ENCODE peak calls at places on chromosomes 6 and 20, in four cellular contexts. H is RWPE1, M is lung, B is uterus. E is an unnamed sample.

GRCh38 chr6:109349419-109349987 is 32.8 kb downstream of the CD164 start:
- DNase-seq in H (peak), M (peak), B (no peak), E (no peak)

GRCh38 chr6:6660339-6661045 is 72.0 kb downstream of the LY86 start:
- DNase-seq in H (no peak), M (no peak), B (no peak), E (no peak)

GRCh38 chr20:63969851-63970713 is at the start of gene ZNF512B:
- DNase-seq in H (peak), M (peak), B (peak), E (no peak)

GRCh38 chr6:14550410-14550809 is 432.8 kb downstream of the CD83 start:
- DNase-seq in H (no peak), M (no peak), B (no peak), E (no peak)

GRCh38 chr20:48159156-48159971 is 374.1 kb upstream of the SULF2 start:
- DNase-seq in H (no peak), M (no peak), B (no peak), E (no peak)

GRCh38 chr20:56805313-56805712 is 176.2 kb downstream of the TFAP2C start:
- DNase-seq in H (no peak), M (no peak), B (no peak), E (no peak)

GRCh38 chr6:156776470-156776840 is 723 bp upstream of the ARID1B start:
- DNase-seq in H (no peak), M (no peak), B (no peak), E (no peak)

GRCh38 chr20:39152126-39152525 is 190.0 kb downstream of the DHX35 start:
- DNase-seq in H (no peak), M (no peak), B (no peak), E (no peak)

GRCh38 chr6:14743465-14744211 is 502.2 kb upstream of the JARID2 start:
- DNase-seq in H (peak), M (no peak), B (no peak), E (no peak)

GRCh38 chr6:154613137-154613676 is 102.7 kb upstream of the CNKSR3 start:
- DNase-seq in H (peak), M (no peak), B (peak), E (no peak)

GRCh38 chr6:73227606-73228255 is 2.4 kb upstream of the KHDC1L start:
- DNase-seq in H (no peak), M (no peak), B (no peak), E (no peak)

GRCh38 chr6:166152660-166153059 is 15.0 kb downstream of the TBXT start:
- DNase-seq in H (no peak), M (no peak), B (no peak), E (no peak)

GRCh38 chr6:32529697-32530429 is at the start of gene HLA-DRB5:
- DNase-seq in H (no peak), M (peak), B (peak), E (no peak)

GRCh38 chr6:161228911-161229591 is 44.8 kb downstream of the AGPAT4 start:
- DNase-seq in H (peak), M (no peak), B (peak), E (no peak)

GRCh38 chr6:34531580-34532201 is 24.4 kb downstream of the SPDEF start:
- DNase-seq in H (no peak), M (peak), B (peak), E (no peak)

GRCh38 chr6:5028921-5029320 is 25.1 kb upstream of the RPP40 start:
- DNase-seq in H (no peak), M (no peak), B (no peak), E (no peak)

GRCh38 chr20:53935353-53936084 is 134.9 kb downstream of the BCAS1 start:
- DNase-seq in H (no peak), M (no peak), B (no peak), E (no peak)

GRCh38 chr20:38343107-38343797 is 3.0 kb upstream of the LBP start:
- DNase-seq in H (no peak), M (peak), B (peak), E (no peak)

GRCh38 chr20:10832146-10832545 is 158.3 kb upstream of the JAG1 start:
- DNase-seq in H (peak), M (no peak), B (no peak), E (no peak)

GRCh38 chr20:32743237-32744112 is at the start of gene COMMD7:
- DNase-seq in H (no peak), M (peak), B (no peak), E (peak)
- H3K27ac ChIP-seq in H (peak), M (peak), B (peak), E (peak)

GRCh38 chr6:25174678-25175077 is 104.5 kb upstream of the CARMIL1 start:
- DNase-seq in H (no peak), M (no peak), B (no peak), E (no peak)

GRCh38 chr6:25175216-25175615 is 104.0 kb upstream of the CARMIL1 start:
- DNase-seq in H (peak), M (no peak), B (no peak), E (no peak)

GRCh38 chr6:25173951-25174474 is 105.2 kb upstream of the CARMIL1 start:
- DNase-seq in H (peak), M (no peak), B (peak), E (no peak)

GRCh38 chr6:25176466-25176865 is 102.7 kb upstream of the CARMIL1 start:
- DNase-seq in H (no peak), M (no peak), B (no peak), E (no peak)

GRCh38 chr6:25175656-25176055 is 103.5 kb upstream of the CARMIL1 start:
- DNase-seq in H (no peak), M (no peak), B (no peak), E (no peak)
- H3K27ac ChIP-seq in H (peak), M (no peak), B (peak), E (no peak)

DNA sequence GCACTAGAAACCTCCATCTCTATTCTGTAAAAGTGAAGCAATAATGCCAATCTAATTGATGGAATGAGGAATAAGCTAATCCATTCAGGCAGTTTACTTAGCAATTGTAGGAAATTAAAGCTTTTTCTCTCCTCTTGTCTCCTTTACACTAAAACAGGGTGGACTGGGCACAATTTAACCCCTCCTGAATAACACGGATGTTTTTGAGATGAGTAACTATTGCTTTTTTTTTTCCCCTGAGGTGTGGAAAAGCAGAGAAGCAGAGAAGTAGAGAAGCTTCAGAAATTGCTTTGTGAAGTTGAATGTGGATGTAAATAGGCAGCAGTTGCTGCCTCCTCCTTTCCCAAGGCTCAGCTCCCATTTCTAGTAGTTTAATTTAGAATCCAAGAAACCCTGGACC is 40.0 kb upstream of the GCNT2 start:
- DNase-seq in H (peak), M (no peak), B (no peak), E (no peak)
- H3K27ac ChIP-seq in H (no peak), M (no peak), B (no peak), E (no peak)

GRCh38 chr6:3426091-3426780 is 30.6 kb downstream of the SLC22A23 start:
- DNase-seq in H (peak), M (no peak), B (no peak), E (no peak)

GRCh38 chr6:3428700-3429099 is 28.1 kb downstream of the SLC22A23 start:
- DNase-seq in H (no peak), M (no peak), B (no peak), E (no peak)

GRCh38 chr6:3427740-3428085 is 29.1 kb downstream of the SLC22A23 start:
- DNase-seq in H (no peak), M (no peak), B (peak), E (no peak)

GRCh38 chr6:3426817-3427739 is 29.8 kb downstream of the SLC22A23 start:
- DNase-seq in H (no peak), M (no peak), B (no peak), E (no peak)

GRCh38 chr6:3428247-3428646 is 28.6 kb downstream of the SLC22A23 start:
- DNase-seq in H (no peak), M (no peak), B (no peak), E (no peak)
- H3K27ac ChIP-seq in H (peak), M (no peak), B (peak), E (no peak)

DNA sequence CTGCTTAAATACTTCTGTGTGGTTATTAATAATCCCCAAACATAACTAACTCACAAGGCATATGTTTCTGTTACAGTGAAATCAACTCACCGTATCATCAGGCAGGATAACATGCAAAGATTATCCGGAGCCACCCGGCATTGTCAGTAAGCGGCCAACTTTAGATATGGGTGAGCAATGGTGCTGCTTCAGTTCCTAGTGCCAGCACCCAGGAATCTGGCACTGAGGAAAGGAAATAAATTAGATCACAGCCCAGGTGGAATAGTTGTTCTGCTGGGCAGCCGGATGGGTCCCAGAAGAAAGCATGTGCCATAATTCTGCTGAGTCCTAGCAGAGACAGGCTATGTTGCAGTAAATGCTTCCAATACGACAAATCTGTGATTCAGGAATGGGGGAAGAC is 183.6 kb upstream of the SPTLC3 start:
- DNase-seq in H (no peak), M (no peak), B (no peak), E (no peak)
- H3K27ac ChIP-seq in H (no peak), M (no peak), B (peak), E (no peak)

GRCh38 chr6:167691566-167692312 is 135.0 kb upstream of the AFDN start:
- DNase-seq in H (no peak), M (no peak), B (no peak), E (no peak)

GRCh38 chr6:167688123-167688522 is 138.6 kb upstream of the AFDN start:
- DNase-seq in H (no peak), M (no peak), B (no peak), E (no peak)

GRCh38 chr6:167687035-167687720 is 139.5 kb upstream of the AFDN start:
- DNase-seq in H (no peak), M (no peak), B (no peak), E (no peak)

GRCh38 chr6:167689751-167690150 is 137.0 kb upstream of the AFDN start:
- DNase-seq in H (no peak), M (no peak), B (no peak), E (no peak)

DNA sequence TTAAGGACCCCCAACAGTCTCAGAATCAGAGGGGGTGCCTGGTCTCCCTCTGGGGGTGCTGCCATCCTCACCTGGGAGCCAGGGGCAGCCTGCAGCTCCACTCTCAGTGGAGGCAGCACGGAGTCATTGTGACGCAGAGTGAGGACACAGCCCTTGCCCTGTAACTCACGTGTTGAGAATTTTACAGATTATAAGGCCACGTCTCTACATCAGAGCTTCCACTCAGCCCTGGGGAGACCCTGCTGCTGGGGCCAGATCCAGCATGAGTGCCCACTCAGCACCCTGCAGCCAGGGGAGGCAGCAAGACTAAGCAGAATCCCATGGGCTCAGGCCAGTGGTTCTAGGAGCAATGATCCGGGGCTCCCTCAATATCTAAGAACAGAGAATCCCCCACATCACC is 137.4 kb upstream of the AFDN start:
- DNase-seq in H (no peak), M (no peak), B (no peak), E (no peak)
- H3K27ac ChIP-seq in H (no peak), M (no peak), B (no peak), E (no peak)

DNA sequence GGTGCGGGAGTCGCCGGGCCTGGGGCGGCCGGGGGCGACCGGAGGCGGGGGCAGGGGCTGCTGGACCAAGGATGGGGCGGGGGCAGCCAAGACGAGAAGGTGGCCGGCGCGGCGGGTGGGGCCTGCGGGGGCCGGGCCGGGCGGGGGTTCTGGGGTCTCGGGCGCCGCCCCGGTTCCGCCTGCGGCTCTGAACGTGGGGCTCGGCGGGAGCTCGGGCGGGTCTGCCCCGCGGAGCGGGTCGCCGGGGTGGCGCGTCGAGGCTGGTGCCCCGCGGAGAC is 191 bp downstream of the ADRM1 start:
- DNase-seq in H (peak), M (no peak), B (no peak), E (no peak)
- H3K27ac ChIP-seq in H (peak), M (peak), B (peak), E (peak)

E was measured in substantia nigra.